ENCODE peak calls at places on chromosomes 3 and 15, in eight cellular contexts. E is activated naive CD4-positive, alpha-beta T cell treated with anti-CD3 and anti-CD28 coated beads, Interleukin-2, amount 50 U/mL, for 16 hours; Y is stimulated activated CD4-positive, alpha-beta T cell treated with anti-CD3 and anti-CD28 coated beads, Interleukin-1b, Interleukin-23, amount 100 ng/mL, for 1 hour; W is activated CD8-positive, alpha-beta memory T cell treated with anti-CD3 and anti-CD28 coated beads for 24 hours; H is GM12878; K is hypothalamus; J is NCI-H226; P is GM06990. L is an unnamed sample.

GRCh38 chr3:114364806-114365205 is 71.0 kb downstream of the TIGIT start:
- DNase-seq in E (no peak), Y (no peak), W (no peak), H (no peak), K (no peak), J (no peak), P (no peak), L (no peak)

GRCh38 chr3:74390121-74390870 is 224.2 kb downstream of the CNTN3 start:
- DNase-seq in E (no peak), Y (no peak), W (no peak), H (no peak), K (no peak), J (no peak), P (no peak), L (no peak)

GRCh38 chr3:165837058-165837525 is at the start of gene BCHE:
- DNase-seq in E (no peak), Y (no peak), W (no peak), H (no peak), K (no peak), J (no peak), P (no peak), L (no peak)

GRCh38 chr3:178389258-178389657 is 147.0 kb upstream of the KCNMB2 start:
- DNase-seq in E (no peak), Y (no peak), W (no peak), H (no peak), K (no peak), J (no peak), P (no peak), L (no peak)

GRCh38 chr3:140432176-140432753 is 245.6 kb upstream of the TRIM42 start:
- DNase-seq in E (no peak), Y (no peak), W (no peak), H (no peak), K (no peak), J (no peak), P (no peak), L (no peak)

GRCh38 chr15:26325495-26325894 is 447.4 kb downstream of the GABRB3 start:
- DNase-seq in E (no peak), Y (no peak), W (no peak), H (no peak), K (no peak), J (no peak), P (no peak), L (no peak)

GRCh38 chr15:39381517-39381916 is 199.4 kb upstream of the THBS1 start:
- DNase-seq in E (no peak), Y (no peak), W (no peak), H (peak), K (no peak), J (no peak), P (no peak), L (no peak)

GRCh38 chr3:31971607-31972006 is 9.5 kb downstream of the OSBPL10 start:
- DNase-seq in E (no peak), Y (no peak), W (no peak), H (no peak), K (no peak), J (no peak), P (no peak), L (no peak)

GRCh38 chr15:67750371-67750770 is 74.9 kb upstream of the SKOR1 start:
- DNase-seq in E (no peak), Y (no peak), W (no peak), H (no peak), K (no peak), J (no peak), P (no peak), L (no peak)

GRCh38 chr3:139458348-139458747 is 18.0 kb downstream of the RBP2 start:
- DNase-seq in E (no peak), Y (no peak), W (no peak), H (no peak), K (no peak), J (no peak), P (no peak), L (no peak)

GRCh38 chr3:171163724-171164465 is 137.4 kb upstream of the SLC2A2 start:
- DNase-seq in E (no peak), Y (no peak), W (no peak), H (no peak), K (no peak), J (peak), P (no peak), L (no peak)

GRCh38 chr3:13548696-13549512 is at the start of gene FBLN2:
- DNase-seq in E (peak), Y (no peak), W (no peak), H (no peak), K (no peak), J (no peak), P (no peak), L (no peak)

GRCh38 chr3:73625124-73625665 is 454 bp upstream of the PDZRN3 start:
- DNase-seq in E (no peak), Y (no peak), W (no peak), H (no peak), K (no peak), J (no peak), P (no peak), L (no peak)

GRCh38 chr15:71221417-71221816 is 106.1 kb downstream of the THSD4 start:
- DNase-seq in E (no peak), Y (no peak), W (no peak), H (no peak), K (no peak), J (no peak), P (no peak), L (no peak)

GRCh38 chr3:11434017-11434526 is 161.9 kb downstream of the ATG7 start:
- DNase-seq in E (no peak), Y (no peak), W (no peak), H (no peak), K (no peak), J (no peak), P (no peak), L (no peak)

L was measured in GM12864.